ENCODE peak calls at places on chromosomes 11 and 22, in eight cellular contexts. A, E, O, L, W, B, Q and X are unnamed samples.

GRCh38 chr11:88428959-88429358 is 91.4 kb upstream of the CTSC start:
- DNase-seq in A (no peak), E (no peak), O (no peak), L (no peak), W (no peak), B (no peak), Q (no peak), X (no peak)

GRCh38 chr11:66100272-66101037 is 30.4 kb downstream of the PACS1 start:
- DNase-seq in A (no peak), E (no peak), O (no peak), L (peak), W (peak), B (no peak), Q (peak), X (no peak)

GRCh38 chr11:108223449-108224149 is 732 bp downstream of the ATM start:
- DNase-seq in A (no peak), E (no peak), O (no peak), L (no peak), W (peak), B (peak), Q (no peak), X (no peak)

GRCh38 chr22:42468841-42469240 is 36.6 kb upstream of the NFAM1 start:
- DNase-seq in A (no peak), E (no peak), O (no peak), L (no peak), W (peak), B (peak), Q (no peak), X (no peak)

GRCh38 chr11:64241430-64242153 is 697 bp downstream of the FKBP2 start:
- DNase-seq in A (peak), E (peak), O (peak), L (peak), W (peak), B (peak), Q (peak), X (peak)

GRCh38 chr11:17979770-17980371 is 33.0 kb downstream of the SERGEF start:
- DNase-seq in A (no peak), E (no peak), O (peak), L (no peak), W (peak), B (no peak), Q (no peak), X (no peak)

GRCh38 chr22:37893583-37893983 is 12.5 kb upstream of the MICALL1 start:
- DNase-seq in A (no peak), E (no peak), O (no peak), L (no peak), W (no peak), B (no peak), Q (no peak), X (no peak)

GRCh38 chr22:29704528-29705285 is 15.1 kb upstream of the CABP7 start:
- DNase-seq in A (no peak), E (no peak), O (no peak), L (no peak), W (peak), B (peak), Q (no peak), X (no peak)

GRCh38 chr22:48869788-48870187 is 957.9 kb downstream of the BRD1 start:
- DNase-seq in A (no peak), E (no peak), O (no peak), L (no peak), W (no peak), B (no peak), Q (no peak), X (no peak)

GRCh38 chr22:48870436-48870835 is 957.2 kb downstream of the BRD1 start:
- DNase-seq in A (no peak), E (no peak), O (no peak), L (no peak), W (no peak), B (no peak), Q (no peak), X (no peak)

GRCh38 chr22:48874956-48875355 is 952.7 kb downstream of the BRD1 start:
- DNase-seq in A (no peak), E (no peak), O (no peak), L (no peak), W (no peak), B (no peak), Q (no peak), X (no peak)

GRCh38 chr22:48871176-48871840 is 956.4 kb downstream of the BRD1 start:
- DNase-seq in A (no peak), E (no peak), O (no peak), L (no peak), W (no peak), B (no peak), Q (no peak), X (no peak)

GRCh38 chr22:48872271-48873260 is 955.1 kb downstream of the BRD1 start:
- DNase-seq in A (no peak), E (no peak), O (no peak), L (no peak), W (no peak), B (no peak), Q (no peak), X (no peak)
- TF ChIP-seq CTCF in A (no peak), E (no peak), O (no peak), L (no peak), W (no peak), B (no peak), Q (no peak), X (no peak)

DNA sequence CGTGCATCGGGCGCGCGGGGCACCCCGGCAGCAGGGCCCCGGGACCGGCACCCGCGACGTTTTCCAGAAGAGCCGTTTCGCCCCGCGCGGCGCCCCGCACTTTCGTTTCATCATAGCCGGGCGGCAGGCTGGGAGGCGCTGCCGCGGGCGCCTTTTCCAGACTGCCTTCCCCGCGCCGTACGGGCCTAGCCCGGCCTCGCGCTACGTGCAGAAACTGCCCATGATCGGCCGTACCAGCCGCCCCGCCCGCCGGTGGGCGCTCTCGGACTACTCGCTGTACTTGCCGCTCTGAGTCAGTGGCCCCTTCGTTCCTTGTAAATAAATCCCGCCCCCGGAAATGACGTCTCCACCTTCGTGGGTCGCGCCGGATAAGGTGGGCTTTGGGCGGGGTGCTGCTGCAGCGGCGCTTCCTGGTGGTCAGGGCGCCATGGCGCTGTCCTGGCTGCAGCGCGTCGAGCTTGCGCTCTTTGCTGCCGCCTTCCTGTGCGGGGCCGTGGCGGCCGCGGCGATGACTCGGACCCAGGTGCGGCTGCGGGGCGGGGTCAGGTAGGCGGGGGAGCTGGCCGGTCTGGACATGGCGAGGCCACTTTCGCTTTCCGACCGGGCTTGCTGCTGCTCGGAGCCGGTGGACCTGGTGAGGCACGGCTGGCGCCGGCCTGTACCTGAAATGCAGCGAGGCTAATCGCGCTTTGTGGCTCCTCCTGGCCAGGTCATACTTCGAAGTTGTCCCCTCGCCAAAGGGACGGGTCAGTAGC is at the start of gene TMEM179B:
- DNase-seq in A (peak), E (peak), O (peak), L (peak), W (peak), B (peak), Q (peak), X (peak)
- TF ChIP-seq CTCF in A (peak), E (peak), O (no peak), L (peak), W (peak), B (peak), Q (peak), X (peak)

GRCh38 chr11:126129681-126130671 is 67.3 kb upstream of the CDON start:
- DNase-seq in A (no peak), E (no peak), O (no peak), L (no peak), W (no peak), B (no peak), Q (no peak), X (no peak)

GRCh38 chr11:126135182-126136176 is 72.8 kb upstream of the CDON start:
- DNase-seq in A (no peak), E (no peak), O (no peak), L (no peak), W (no peak), B (no peak), Q (no peak), X (no peak)

GRCh38 chr11:126134461-126135155 is 71.9 kb upstream of the CDON start:
- DNase-seq in A (no peak), E (no peak), O (no peak), L (no peak), W (no peak), B (no peak), Q (no peak), X (no peak)

GRCh38 chr11:126133902-126134301 is 71.2 kb upstream of the CDON start:
- DNase-seq in A (no peak), E (no peak), O (no peak), L (no peak), W (no peak), B (no peak), Q (no peak), X (no peak)

GRCh38 chr11:126132319-126132718 is 69.7 kb upstream of the CDON start:
- DNase-seq in A (no peak), E (no peak), O (no peak), L (no peak), W (peak), B (no peak), Q (no peak), X (no peak)
- TF ChIP-seq CTCF in A (no peak), E (no peak), O (no peak), L (no peak), W (no peak), B (no peak), Q (no peak), X (no peak)

GRCh38 chr11:119046489-119046888 is 10.5 kb downstream of the HYOU1 start:
- DNase-seq in A (no peak), E (no peak), O (no peak), L (no peak), W (no peak), B (no peak), Q (no peak), X (no peak)

GRCh38 chr11:119041821-119042514 is 11.3 kb upstream of the SLC37A4 start:
- DNase-seq in A (no peak), E (no peak), O (no peak), L (no peak), W (no peak), B (no peak), Q (no peak), X (no peak)

GRCh38 chr11:119047205-119047604 is 9.8 kb downstream of the HYOU1 start:
- DNase-seq in A (no peak), E (no peak), O (no peak), L (no peak), W (no peak), B (no peak), Q (no peak), X (no peak)

GRCh38 chr11:119048644-119049043 is 8.4 kb downstream of the HYOU1 start:
- DNase-seq in A (no peak), E (no peak), O (no peak), L (no peak), W (no peak), B (no peak), Q (no peak), X (no peak)

DNA sequence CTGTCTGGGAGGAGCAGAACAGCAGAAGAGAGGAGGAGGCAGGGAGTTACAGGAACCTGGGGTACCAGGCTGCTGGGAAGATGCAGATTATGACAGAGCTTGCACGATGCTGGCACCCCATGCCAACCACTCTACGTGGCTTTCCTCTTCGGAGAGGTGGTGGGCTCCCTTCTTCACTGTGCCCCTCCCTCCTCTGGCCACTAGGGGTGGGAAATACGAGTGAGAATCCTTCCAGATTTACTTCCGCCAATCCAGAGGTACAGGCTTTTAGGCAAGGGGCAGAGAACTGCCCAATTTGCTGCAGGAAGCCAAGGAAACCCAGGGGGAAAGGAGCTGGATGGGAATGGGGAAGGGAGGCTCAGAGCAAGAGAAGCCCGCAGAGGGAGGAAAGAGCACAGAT is 12.3 kb downstream of the HYOU1 start:
- DNase-seq in A (no peak), E (no peak), O (peak), L (no peak), W (no peak), B (no peak), Q (no peak), X (no peak)
- TF ChIP-seq CTCF in A (peak), E (peak), O (peak), L (no peak), W (peak), B (peak), Q (peak), X (no peak)

DNA sequence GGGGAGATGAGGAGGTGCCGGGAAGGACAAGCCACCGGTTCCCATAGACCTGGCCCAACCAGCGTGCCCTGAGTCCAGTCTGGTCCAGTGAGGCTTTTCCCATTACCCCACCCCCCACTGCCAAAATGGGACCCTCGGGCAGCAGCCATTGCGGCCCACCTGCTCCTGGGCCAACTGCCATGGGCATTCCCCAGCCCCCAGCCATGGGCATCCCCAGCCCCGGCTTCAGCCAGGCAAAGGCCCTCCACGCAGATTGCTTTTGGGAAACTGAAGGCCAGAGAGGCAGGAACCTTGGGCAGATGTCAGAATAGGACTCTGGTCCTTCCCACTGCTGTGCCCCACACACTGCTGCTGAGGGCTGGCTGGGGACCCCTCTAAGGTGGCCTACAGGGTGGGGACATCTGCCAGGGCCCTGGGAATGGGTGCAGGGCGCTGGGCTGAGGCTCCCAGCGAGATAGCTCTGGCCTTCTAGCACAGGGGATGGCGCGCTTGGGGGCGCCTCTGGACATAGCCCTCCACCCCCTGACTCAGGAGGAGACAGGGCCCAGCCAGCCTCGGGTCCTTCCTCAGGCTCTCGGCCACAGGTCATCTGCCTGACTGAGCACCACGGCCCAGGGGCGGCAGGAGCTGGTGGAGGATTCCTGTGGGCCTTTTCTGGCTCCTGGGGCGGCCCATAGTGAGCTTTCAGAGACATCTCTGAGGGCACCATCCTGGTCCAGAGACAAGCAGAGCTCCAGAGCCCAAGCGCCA is 4.9 kb downstream of the PIM3 start:
- DNase-seq in A (no peak), E (no peak), O (peak), L (no peak), W (no peak), B (no peak), Q (no peak), X (no peak)
- TF ChIP-seq CTCF in A (no peak), E (no peak), O (no peak), L (no peak), W (no peak), B (no peak), Q (no peak), X (no peak)